ENCODE peak calls at places on chromosomes 7 and 10, in nine cellular contexts. Q is cardiac fibroblast, S is AG10803, T is heart right ventricle, Z is fibroblast of the aortic adventitia, B is vagina, E is HFF-Myc, M is suprapubic skin, X is fibroblast of lung. D is an unnamed sample.

GRCh38 chr7:55977831-55978230 is 13.4 kb downstream of the NIPSNAP2 start:
- DNase-seq in X (peak), E (peak), B (no peak), S (peak), Q (peak), T (no peak), Z (peak), M (no peak), D (peak)

GRCh38 chr7:11458736-11459483 is 373.1 kb downstream of the THSD7A start:
- DNase-seq in Q (peak), M (no peak), B (no peak), X (peak), S (peak), T (no peak), Z (peak), E (peak), D (no peak)

GRCh38 chr7:70457477-70458194 is 674.3 kb upstream of the GALNT17 start:
- DNase-seq in E (no peak), X (no peak), Z (no peak), S (no peak), B (no peak), Q (no peak), M (no peak), T (no peak), D (no peak)

GRCh38 chr7:130008941-130009847 is 42.0 kb downstream of the ZC3HC1 start:
- DNase-seq in Q (peak), X (no peak), T (no peak), Z (peak), S (peak), M (peak), E (no peak), B (no peak), D (peak)

GRCh38 chr10:119523916-119524719 is 18.4 kb downstream of the RGS10 start:
- DNase-seq in M (no peak), X (no peak), T (no peak), B (no peak), E (no peak), S (no peak), Q (no peak), Z (no peak), D (no peak)

GRCh38 chr7:42198974-42199668 is 37.9 kb downstream of the GLI3 start:
- DNase-seq in B (no peak), S (peak), Z (peak), T (no peak), X (peak), E (peak), Q (no peak), M (no peak), D (no peak)

GRCh38 chr7:44698046-44698580 is 50.5 kb upstream of the ZMIZ2 start:
- DNase-seq in Z (no peak), X (no peak), T (no peak), B (no peak), M (peak), E (no peak), S (no peak), Q (no peak), D (no peak)

GRCh38 chr7:111560773-111561658 is 1.3 kb downstream of the IMMP2L start:
- DNase-seq in S (peak), M (no peak), Q (peak), E (peak), X (peak), Z (peak), T (no peak), B (no peak), D (no peak)

GRCh38 chr7:90579181-90579688 is 16.9 kb upstream of the CDK14 start:
- DNase-seq in Q (peak), B (no peak), S (peak), E (no peak), X (peak), Z (peak), T (no peak), M (no peak), D (no peak)

GRCh38 chr7:130947792-130948580 is 214.0 kb upstream of the KLF14 start:
- DNase-seq in B (no peak), Z (no peak), E (no peak), X (no peak), M (no peak), T (no peak), S (no peak), Q (no peak), D (no peak)

GRCh38 chr7:140005754-140006503 is 56.8 kb downstream of the PARP12 start:
- DNase-seq in M (no peak), X (peak), Z (peak), T (no peak), E (no peak), B (no peak), S (peak), Q (peak), D (no peak)

GRCh38 chr10:12729885-12730284 is 271.6 kb downstream of the CCDC3 start:
- DNase-seq in T (no peak), E (no peak), Z (no peak), Q (no peak), X (no peak), B (no peak), M (no peak), S (no peak), D (no peak)

GRCh38 chr7:111394891-111395290 is 167.4 kb downstream of the IMMP2L start:
- DNase-seq in Z (no peak), S (no peak), X (no peak), M (no peak), B (no peak), E (no peak), Q (no peak), T (no peak), D (no peak)

GRCh38 chr10:57790703-57791102 is 477.0 kb downstream of the IPMK start:
- DNase-seq in X (no peak), T (no peak), S (no peak), M (no peak), B (no peak), E (no peak), Z (no peak), Q (no peak), D (no peak)

GRCh38 chr7:69070476-69070875 is 527.8 kb upstream of the AUTS2 start:
- DNase-seq in M (no peak), Z (no peak), X (no peak), T (no peak), S (no peak), B (peak), E (no peak), Q (no peak), D (no peak)

GRCh38 chr7:69062020-69062760 is 536.1 kb upstream of the AUTS2 start:
- DNase-seq in Q (no peak), S (peak), B (no peak), M (no peak), X (peak), T (no peak), Z (peak), E (peak), D (no peak)

DNA sequence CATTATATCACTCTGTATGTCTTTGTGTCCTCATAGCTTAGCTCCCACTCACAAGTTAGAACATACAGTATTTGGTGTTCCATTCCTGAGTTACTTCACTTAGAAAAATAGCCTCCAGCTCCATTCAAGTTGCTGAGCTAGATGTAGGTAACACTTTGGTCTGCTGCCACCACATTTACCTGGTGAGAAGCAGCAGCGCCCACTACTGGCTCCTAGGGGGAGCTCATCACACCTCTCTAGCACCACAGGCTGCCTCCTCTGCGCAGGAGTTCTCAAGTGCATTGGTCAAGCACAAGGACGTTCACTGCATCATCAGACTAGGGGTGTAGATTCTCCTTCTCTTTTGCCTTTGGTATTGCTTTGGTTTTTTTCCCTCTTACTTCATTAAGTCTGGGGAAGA is 530.9 kb upstream of the AUTS2 start:
- DNase-seq in M (no peak), Q (no peak), T (no peak), B (no peak), E (no peak), X (no peak), S (peak), Z (peak), D (peak)
- TF ChIP-seq CTCF in M (no peak), Q (no peak), T (no peak), B (no peak), E (no peak), X (no peak), S (peak), Z (peak), D (peak)

GRCh38 chr7:126778101-126778500 is 474.6 kb downstream of the GRM8 start:
- DNase-seq in M (no peak), S (no peak), B (no peak), X (no peak), Z (no peak), T (no peak), Q (no peak), E (no peak), D (no peak)
- H3K4me3 ChIP-seq in M (no peak), S (no peak), B (no peak), X (no peak), Z (no peak), T (no peak), Q (no peak), E (no peak), D (no peak)

DNA sequence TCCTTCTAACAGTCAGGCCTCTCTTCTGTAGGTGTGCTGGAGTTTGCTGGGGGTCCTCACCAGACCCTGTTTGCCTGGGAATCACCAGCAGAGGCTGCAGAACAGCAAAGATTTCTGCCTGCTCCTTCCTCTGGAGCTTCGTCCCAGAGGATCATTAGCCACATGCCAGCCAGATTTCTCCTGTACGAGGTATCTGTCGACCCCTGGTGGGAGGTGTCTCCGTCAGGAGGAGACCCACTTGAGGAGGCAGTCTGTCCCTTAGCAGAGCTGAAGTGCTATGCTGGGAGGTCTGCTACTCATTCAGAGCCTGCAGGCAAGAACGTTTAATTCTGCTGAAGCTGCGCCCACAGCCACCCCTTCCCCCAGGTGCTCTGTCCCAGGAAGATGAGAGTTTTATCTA is 611.1 kb upstream of the COBL start:
- DNase-seq in Q (no peak), T (no peak), Z (no peak), B (no peak), E (no peak), X (no peak), M (no peak), S (no peak), D (no peak)
- TF ChIP-seq CTCF in Q (no peak), T (no peak), Z (no peak), B (no peak), E (no peak), X (no peak), M (no peak), S (no peak), D (no peak)

GRCh38 chr10:61998937-61999336 is 97.4 kb downstream of the ARID5B start:
- DNase-seq in T (no peak), Z (no peak), Q (no peak), B (no peak), X (no peak), M (no peak), E (no peak), S (no peak), D (no peak)
- H3K4me3 ChIP-seq in T (no peak), Z (no peak), Q (no peak), B (no peak), X (no peak), M (no peak), E (no peak), S (no peak), D (no peak)

GRCh38 chr7:2374401-2374800 is 19.8 kb downstream of the EIF3B start:
- DNase-seq in Q (no peak), X (no peak), B (no peak), M (no peak), Z (no peak), E (no peak), T (no peak), S (no peak), D (no peak)

GRCh38 chr7:2376351-2377154 is 21.9 kb downstream of the EIF3B start:
- DNase-seq in Q (no peak), B (no peak), T (no peak), S (no peak), X (no peak), E (no peak), M (no peak), Z (no peak), D (no peak)

GRCh38 chr7:2373124-2373556 is 18.5 kb downstream of the EIF3B start:
- DNase-seq in M (no peak), S (no peak), Z (no peak), B (no peak), X (no peak), Q (no peak), T (no peak), E (no peak), D (no peak)

GRCh38 chr7:2373646-2374045 is 19.0 kb downstream of the EIF3B start:
- DNase-seq in S (no peak), M (no peak), Z (no peak), T (no peak), E (no peak), Q (no peak), B (no peak), X (no peak), D (no peak)

DNA sequence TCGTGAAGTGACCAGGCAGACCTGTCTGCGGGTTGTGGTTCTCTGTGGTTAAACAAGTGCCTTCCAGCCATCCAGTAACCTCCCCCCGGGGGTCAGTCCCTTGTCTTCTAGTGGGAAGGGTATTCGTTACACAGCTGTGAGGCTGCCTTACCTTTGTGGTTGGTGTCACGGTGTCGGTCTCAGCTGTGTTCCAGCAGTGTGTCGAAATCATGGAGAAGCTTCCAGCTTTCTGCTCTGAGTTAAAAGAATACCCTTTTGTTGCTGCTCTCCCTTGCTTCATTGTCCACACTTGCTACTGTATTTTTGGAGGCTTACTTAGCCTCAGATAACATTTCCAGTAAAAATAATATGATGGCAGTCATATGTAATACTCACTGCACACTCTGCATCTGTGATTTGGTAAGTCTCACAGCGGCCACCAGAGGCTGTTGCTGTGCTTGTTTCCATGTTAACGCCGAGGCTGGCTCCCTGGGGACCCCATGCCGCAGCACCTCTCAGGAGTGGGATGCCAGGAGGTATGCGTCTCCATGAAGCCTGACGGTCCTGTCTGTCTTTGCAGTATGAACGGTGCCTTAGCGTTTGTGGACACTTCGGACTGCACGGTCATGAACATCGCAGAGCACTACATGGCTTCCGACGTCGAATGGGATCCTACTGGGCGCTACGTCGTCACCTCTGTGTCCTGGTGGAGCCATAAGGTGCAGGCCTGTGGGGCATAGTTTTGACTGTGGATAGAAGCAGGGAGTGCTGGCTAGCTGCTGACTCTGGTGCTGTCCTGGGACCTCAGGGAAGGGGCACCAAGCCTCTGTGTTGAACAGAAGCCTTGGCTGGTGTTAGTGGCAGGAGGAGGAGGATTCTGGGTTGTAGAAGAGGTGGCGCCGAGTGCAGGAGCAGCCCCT is 20.5 kb downstream of the EIF3B start:
- DNase-seq in S (no peak), T (no peak), M (no peak), E (no peak), X (no peak), B (no peak), Q (no peak), Z (no peak), D (no peak)
- TF ChIP-seq CTCF in S (no peak), T (no peak), M (no peak), E (no peak), X (no peak), B (no peak), Q (no peak), Z (no peak), D (no peak)

GRCh38 chr7:116526897-116527296 is 2.1 kb downstream of the CAV1 start:
- DNase-seq in T (no peak), M (no peak), X (no peak), B (no peak), E (no peak), Z (peak), Q (peak), S (no peak), D (no peak)

GRCh38 chr7:116529250-116529649 is 4.4 kb downstream of the CAV1 start:
- DNase-seq in X (no peak), Q (no peak), T (no peak), Z (no peak), B (no peak), E (no peak), S (no peak), M (no peak), D (no peak)

GRCh38 chr7:116525913-116526857 is 1.3 kb downstream of the CAV1 start:
- DNase-seq in S (peak), X (peak), M (peak), Z (peak), B (no peak), E (no peak), Q (peak), T (peak), D (peak)

GRCh38 chr7:116527521-116527920 is 2.7 kb downstream of the CAV1 start:
- DNase-seq in Z (peak), T (no peak), X (peak), Q (peak), M (no peak), S (no peak), B (no peak), E (no peak), D (no peak)

GRCh38 chr7:116528008-116528789 is 3.4 kb downstream of the CAV1 start:
- DNase-seq in M (peak), T (peak), S (peak), X (peak), Q (peak), Z (peak), B (no peak), E (peak), D (no peak)
- H3K4me3 ChIP-seq in M (peak), T (peak), S (peak), X (peak), Q (peak), Z (peak), B (peak), E (peak), D (no peak)

GRCh38 chr7:13282377-13282980 is 595.0 kb downstream of the ARL4A start:
- DNase-seq in S (peak), M (no peak), Z (peak), B (no peak), E (no peak), T (no peak), Q (peak), X (peak), D (peak)
- TF ChIP-seq CTCF in S (peak), M (no peak), Z (peak), B (no peak), E (no peak), T (peak), Q (peak), X (peak), D (peak)

D was measured in LNCaP clone FGC.